ENCODE peak calls at places on chromosome 9, in seven cellular contexts. W is A673, E is GM23338, K is DND-41, D is HCT116, I is neural progenitor cell, U is mammary epithelial cell. Q is an unnamed sample.

GRCh38 chr9:87812375-87813118 is 70.1 kb upstream of the SPATA31E1 start:
- DNase-seq in E (peak), U (peak), K (no peak), W (peak), I (peak), D (no peak), Q (no peak)

GRCh38 chr9:124741681-124742080 is 29.4 kb downstream of the NR6A1 start:
- DNase-seq in E (no peak), K (no peak), I (no peak), D (no peak), U (no peak), W (no peak), Q (no peak)

GRCh38 chr9:1025131-1025530 is 25.0 kb upstream of the DMRT2 start:
- DNase-seq in I (no peak), D (no peak), E (peak), W (no peak), U (peak), K (no peak), Q (no peak)

GRCh38 chr9:88706193-88707112 is 171.5 kb downstream of the NXNL2 start:
- DNase-seq in I (peak), E (peak), D (no peak), K (no peak), W (no peak), U (no peak), Q (no peak)

GRCh38 chr9:124506931-124507879 is at the start of gene NR5A1:
- DNase-seq in U (no peak), K (no peak), W (no peak), D (no peak), E (no peak), I (no peak), Q (no peak)

GRCh38 chr9:93010696-93011095 is 47.8 kb upstream of the SUSD3 start:
- DNase-seq in K (no peak), W (no peak), I (peak), D (no peak), E (no peak), U (no peak), Q (no peak)

GRCh38 chr9:130236436-130236985 is 29.0 kb upstream of the HMCN2 start:
- DNase-seq in I (no peak), W (no peak), K (no peak), E (no peak), U (no peak), D (no peak), Q (no peak)

GRCh38 chr9:89328064-89328463 is 9.8 kb downstream of the SECISBP2 start:
- DNase-seq in D (no peak), U (no peak), W (no peak), K (no peak), E (no peak), I (no peak), Q (no peak)

GRCh38 chr9:74379718-74380117 is 117.4 kb upstream of the RORB start:
- DNase-seq in W (peak), U (peak), K (peak), I (peak), D (peak), E (peak), Q (peak)

GRCh38 chr9:21465859-21466518 is 16.1 kb downstream of the IFNE start:
- DNase-seq in K (no peak), E (peak), W (peak), D (peak), U (peak), I (peak), Q (no peak)

GRCh38 chr9:89497978-89498844 is at the start of gene SEMA4D:
- DNase-seq in U (peak), I (peak), W (peak), D (peak), K (peak), E (peak), Q (no peak)

GRCh38 chr9:35829084-35829763 is at the start of gene TMEM8B:
- DNase-seq in I (peak), U (peak), E (peak), D (peak), W (peak), K (peak), Q (no peak)

GRCh38 chr9:33448159-33448511 is 742 bp upstream of the AQP3 start:
- DNase-seq in K (no peak), U (peak), E (no peak), D (no peak), I (no peak), W (no peak), Q (peak)

GRCh38 chr9:92890761-92891160 is 12.9 kb upstream of the ZNF484 start:
- DNase-seq in E (no peak), U (no peak), I (no peak), D (no peak), W (no peak), K (no peak), Q (no peak)

GRCh38 chr9:114677418-114677817 is 4.6 kb downstream of the TEX48 start:
- DNase-seq in E (no peak), D (peak), K (peak), W (peak), U (peak), I (no peak), Q (peak)

GRCh38 chr9:130263601-130264413 is 1.8 kb upstream of the HMCN2 start:
- DNase-seq in I (no peak), K (no peak), E (no peak), D (peak), W (no peak), U (no peak), Q (no peak)

GRCh38 chr9:69249337-69249736 is 75.3 kb downstream of the TJP2 start:
- DNase-seq in K (no peak), I (peak), W (peak), U (no peak), E (no peak), D (no peak), Q (no peak)

GRCh38 chr9:94909965-94910730 is 183.6 kb downstream of the AOPEP start:
- DNase-seq in W (no peak), E (no peak), I (no peak), D (no peak), U (no peak), K (no peak), Q (no peak)

GRCh38 chr9:123865226-123865625 is 64.7 kb downstream of the DENND1A start:
- DNase-seq in E (no peak), W (no peak), I (peak), K (no peak), U (no peak), D (no peak), Q (no peak)

GRCh38 chr9:99016681-99017387 is 73.1 kb downstream of the COL15A1 start:
- DNase-seq in D (no peak), U (no peak), K (no peak), E (no peak), I (no peak), W (no peak), Q (no peak)

GRCh38 chr9:117549444-117549843 is 134.6 kb upstream of the ASTN2 start:
- DNase-seq in D (no peak), K (no peak), I (no peak), W (no peak), E (peak), U (no peak), Q (no peak)

GRCh38 chr9:123997665-123998277 is 13.8 kb upstream of the LHX2 start:
- DNase-seq in K (no peak), W (no peak), I (peak), U (peak), E (peak), D (no peak), Q (peak)

GRCh38 chr9:16179566-16179965 is 626.7 kb downstream of the CCDC171 start:
- DNase-seq in U (no peak), E (no peak), D (no peak), K (peak), I (no peak), W (no peak), Q (no peak)

GRCh38 chr9:106846847-106847246 is 16.1 kb upstream of the ZNF462 start:
- DNase-seq in U (peak), E (no peak), I (no peak), D (no peak), W (no peak), K (no peak), Q (peak)

GRCh38 chr9:19465571-19466267 is 56.9 kb downstream of the ACER2 start:
- DNase-seq in E (no peak), W (no peak), K (no peak), I (no peak), D (no peak), U (no peak), Q (no peak)

GRCh38 chr9:126521551-126521950 is 92.2 kb upstream of the LMX1B start:
- DNase-seq in I (no peak), W (no peak), E (no peak), K (no peak), D (no peak), U (no peak), Q (no peak)

GRCh38 chr9:108162664-108163063 is 673.1 kb upstream of the KLF4 start:
- DNase-seq in K (no peak), D (no peak), I (no peak), E (no peak), W (no peak), U (peak), Q (no peak)

GRCh38 chr9:105021917-105022316 is 94.0 kb upstream of the ABCA1 start:
- DNase-seq in E (no peak), W (no peak), U (no peak), K (no peak), D (no peak), I (no peak), Q (no peak)

GRCh38 chr9:117073539-117074336 is 341.1 kb downstream of the ASTN2 start:
- DNase-seq in I (peak), W (peak), D (no peak), K (peak), U (peak), E (peak), Q (no peak)

GRCh38 chr9:8361364-8361763 is 561.8 kb upstream of the DMAC1 start:
- DNase-seq in U (no peak), W (no peak), D (no peak), E (no peak), I (no peak), K (no peak), Q (no peak)

DNA sequence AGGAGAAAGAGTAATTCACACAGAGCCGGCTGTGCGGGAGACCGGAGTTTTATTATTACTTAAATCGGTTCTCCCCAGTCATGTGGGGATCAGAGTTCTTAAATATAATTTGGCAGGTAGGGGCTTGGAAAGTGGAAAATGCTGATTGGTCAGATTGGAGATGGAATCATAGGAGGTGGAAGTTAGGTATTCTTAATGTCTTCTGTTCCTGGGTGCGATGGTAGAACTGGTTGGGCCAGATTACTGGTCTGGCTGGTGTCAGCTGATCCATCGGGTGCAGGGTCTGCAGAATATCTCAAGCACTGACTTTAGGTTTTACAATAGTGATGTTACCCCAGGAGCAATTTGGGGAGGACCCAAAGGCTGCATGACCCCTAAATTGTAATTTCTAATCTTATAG is 4.6 kb upstream of the CERCAM start:
- DNase-seq in E (peak), K (no peak), U (no peak), D (no peak), I (no peak), W (no peak), Q (no peak)
- TF ChIP-seq EZH2 in E (no peak), K (no peak), U (no peak), D (no peak), I (no peak), W (no peak), Q (no peak)

DNA sequence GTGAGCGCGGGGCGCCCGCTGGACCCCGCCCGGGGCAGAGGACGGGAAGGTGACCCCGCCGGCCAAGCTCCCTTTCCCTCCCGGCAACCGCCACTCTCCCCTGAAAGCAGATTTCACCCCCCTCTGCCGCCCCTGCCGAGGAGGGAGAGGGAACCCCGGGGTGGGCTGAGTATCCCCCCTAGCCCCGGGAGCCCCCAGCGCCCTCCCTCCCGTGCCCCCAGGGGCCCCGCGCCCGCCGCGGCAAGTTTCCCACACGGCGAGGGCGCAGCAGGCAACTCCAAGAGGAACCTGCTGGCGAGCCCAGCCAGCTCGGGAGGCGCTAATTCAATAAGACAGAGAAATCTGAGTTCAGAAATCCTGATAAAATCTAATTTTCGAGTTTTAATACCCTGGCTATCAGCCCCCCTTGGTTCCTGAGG is 1.6 kb downstream of the NTNG2 start:
- DNase-seq in K (no peak), I (peak), D (no peak), U (no peak), W (no peak), E (peak), Q (no peak)
- TF ChIP-seq EZH2 in K (no peak), I (peak), D (no peak), U (no peak), W (peak), E (no peak), Q (no peak)

GRCh38 chr9:137165250-137165836 is 4.5 kb downstream of the LRRC26 start:
- DNase-seq in I (no peak), D (no peak), K (no peak), E (no peak), U (no peak), W (no peak), Q (no peak)
- TF ChIP-seq EZH2 in I (no peak), D (no peak), K (no peak), E (no peak), U (no peak), W (no peak), Q (no peak)

GRCh38 chr9:34591911-34592866 is 2.7 kb upstream of the CNTFR start:
- DNase-seq in U (no peak), E (no peak), I (no peak), D (no peak), K (no peak), W (no peak), Q (no peak)
- TF ChIP-seq EZH2 in U (peak), E (peak), I (no peak), D (no peak), K (no peak), W (no peak), Q (peak)

GRCh38 chr9:83061036-83061435 is 1.9 kb downstream of the RASEF start:
- DNase-seq in K (no peak), E (no peak), D (no peak), W (no peak), U (peak), I (no peak), Q (peak)

GRCh38 chr9:83062653-83063527 is at the start of gene RASEF:
- DNase-seq in D (no peak), W (peak), E (peak), K (no peak), U (peak), I (peak), Q (no peak)

GRCh38 chr9:83060557-83060956 is 2.4 kb downstream of the RASEF start:
- DNase-seq in I (no peak), U (peak), D (no peak), W (no peak), E (no peak), K (no peak), Q (no peak)

GRCh38 chr9:83059417-83059816 is 3.5 kb downstream of the RASEF start:
- DNase-seq in D (no peak), I (no peak), K (no peak), U (peak), E (no peak), W (no peak), Q (no peak)

DNA sequence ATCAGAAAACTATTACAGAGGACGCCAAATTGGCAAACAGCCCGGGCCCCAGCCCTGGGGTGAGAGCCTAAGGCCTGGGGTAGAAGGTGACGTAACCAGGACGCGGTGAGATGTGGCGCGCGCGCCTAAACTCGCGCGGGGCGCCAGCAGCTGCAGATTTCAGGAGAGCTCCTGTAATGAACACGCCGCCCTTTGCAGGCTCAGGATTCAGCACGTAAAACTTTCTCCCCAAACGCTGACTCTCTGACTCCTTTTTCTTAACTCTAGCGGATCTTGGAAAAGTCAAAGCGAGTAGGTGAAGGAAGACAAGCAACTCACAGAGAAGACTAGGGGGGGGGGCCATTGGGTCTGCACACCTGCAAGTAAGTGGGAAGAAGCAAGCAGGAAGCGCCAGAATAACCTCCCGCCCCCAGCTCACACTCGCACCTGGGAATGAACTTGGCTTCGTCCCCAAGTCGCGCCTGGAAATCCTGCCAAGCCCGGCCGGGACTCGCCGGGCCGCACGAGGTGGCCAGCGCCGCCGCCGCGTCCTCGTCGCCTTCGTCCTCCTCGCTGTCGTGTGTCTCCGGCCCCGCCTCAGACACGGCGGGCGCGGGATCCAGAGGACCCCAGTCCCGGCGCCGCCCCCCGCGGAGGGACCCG is 810 bp downstream of the RASEF start:
- DNase-seq in K (no peak), W (peak), I (peak), D (no peak), U (peak), E (peak), Q (no peak)
- TF ChIP-seq EZH2 in K (no peak), W (peak), I (no peak), D (no peak), U (no peak), E (no peak), Q (no peak)

GRCh38 chr9:133526721-133527321 is 2.1 kb upstream of the MYMK start:
- DNase-seq in E (peak), I (no peak), K (peak), U (no peak), D (no peak), W (peak), Q (no peak)
- TF ChIP-seq EZH2 in E (no peak), I (no peak), K (no peak), U (no peak), D (no peak), W (no peak), Q (no peak)

GRCh38 chr9:133428579-133429215 is 6.5 kb downstream of the ADAMTS13 start:
- DNase-seq in E (peak), I (peak), U (no peak), D (no peak), W (no peak), K (no peak), Q (no peak)
- TF ChIP-seq EZH2 in E (no peak), I (no peak), U (no peak), D (no peak), W (no peak), K (no peak), Q (no peak)

GRCh38 chr9:110579763-110580255 is 268 bp upstream of the SVEP1 start:
- DNase-seq in I (peak), E (peak), U (peak), W (peak), K (no peak), D (no peak), Q (no peak)
- TF ChIP-seq EZH2 in I (no peak), E (peak), U (no peak), W (no peak), K (no peak), D (no peak), Q (no peak)

GRCh38 chr9:76298497-76299144 is 95.6 kb downstream of the RFK start:
- DNase-seq in E (peak), D (no peak), I (peak), K (no peak), U (peak), W (no peak), Q (no peak)

GRCh38 chr9:76294301-76294700 is 99.9 kb downstream of the RFK start:
- DNase-seq in W (no peak), K (no peak), I (no peak), E (no peak), D (no peak), U (no peak), Q (no peak)

GRCh38 chr9:76296561-76297276 is 97.5 kb downstream of the RFK start:
- DNase-seq in W (no peak), U (no peak), D (no peak), K (no peak), E (no peak), I (no peak), Q (no peak)

GRCh38 chr9:76302543-76302942 is 91.7 kb downstream of the RFK start:
- DNase-seq in E (no peak), W (no peak), K (no peak), U (no peak), I (no peak), D (no peak), Q (no peak)

GRCh38 chr9:76297721-76298239 is 96.4 kb downstream of the RFK start:
- DNase-seq in U (no peak), I (no peak), D (no peak), E (no peak), K (no peak), W (no peak), Q (no peak)
- TF ChIP-seq EZH2 in U (no peak), I (no peak), D (no peak), E (no peak), K (no peak), W (no peak), Q (no peak)